ENCODE peak calls at places on chromosomes 16 and 17, in four cellular contexts. U is IMR-90, R is mesendoderm, S is H1. O is an unnamed sample.

GRCh38 chr16:86931410-86931941 is 353.1 kb downstream of the FOXL1 start:
- DNase-seq in U (peak), R (peak), S (no peak), O (no peak)

GRCh38 chr17:75349589-75349988 is 55.9 kb downstream of the GRB2 start:
- DNase-seq in U (no peak), R (no peak), S (no peak), O (no peak)

GRCh38 chr17:2237521-2237921 is 66.1 kb downstream of the SMG6 start:
- DNase-seq in U (no peak), R (no peak), S (no peak), O (no peak)

GRCh38 chr17:76270127-76270592 is 5.0 kb downstream of the UBALD2 start:
- DNase-seq in U (no peak), R (no peak), S (no peak), O (no peak)

GRCh38 chr17:76189741-76190140 is 48.7 kb upstream of the FOXJ1 start:
- DNase-seq in U (no peak), R (peak), S (no peak), O (peak)

GRCh38 chr17:58337600-58338453 is 9.2 kb upstream of the TSPOAP1 start:
- DNase-seq in U (peak), R (peak), S (peak), O (peak)

GRCh38 chr17:44971776-44972483 is 3.8 kb upstream of the C1QL1 start:
- DNase-seq in U (peak), R (peak), S (peak), O (peak)

GRCh38 chr17:78127240-78127887 is 1.2 kb downstream of the TMC6 start:
- DNase-seq in U (no peak), R (peak), S (no peak), O (peak)

GRCh38 chr17:5282639-5283217 is 644 bp downstream of the RABEP1 start:
- DNase-seq in U (no peak), R (peak), S (no peak), O (no peak)

GRCh38 chr17:75959839-75960511 is 19.0 kb downstream of the ACOX1 start:
- DNase-seq in U (no peak), R (no peak), S (no peak), O (no peak)

GRCh38 chr17:67779098-67779672 is 46.1 kb upstream of the BPTF start:
- DNase-seq in U (peak), R (peak), S (peak), O (peak)

GRCh38 chr16:75272097-75272548 is 20.7 kb upstream of the BCAR1 start:
- DNase-seq in U (no peak), R (peak), S (no peak), O (no peak)

GRCh38 chr16:71894229-71894920 is 956 bp upstream of the IST1 start:
- DNase-seq in U (peak), R (peak), S (peak), O (peak)

GRCh38 chr16:78170360-78170928 is 71.0 kb downstream of the WWOX start:
- DNase-seq in U (no peak), R (no peak), S (no peak), O (no peak)

GRCh38 chr16:49472598-49472997 is 99.0 kb downstream of the C16orf78 start:
- DNase-seq in U (no peak), R (no peak), S (peak), O (peak)

GRCh38 chr16:2457946-2458345 is 2.0 kb upstream of the TEDC2 start:
- DNase-seq in U (no peak), R (no peak), S (no peak), O (no peak)

GRCh38 chr16:7946142-7946541 is 613.5 kb downstream of the RBFOX1 start:
- DNase-seq in U (no peak), R (no peak), S (no peak), O (peak)

GRCh38 chr16:75322706-75323105 is 71.3 kb upstream of the BCAR1 start:
- DNase-seq in U (peak), R (no peak), S (no peak), O (no peak)

GRCh38 chr16:51113254-51114125 is 37.6 kb downstream of the SALL1 start:
- DNase-seq in U (no peak), R (no peak), S (no peak), O (peak)

GRCh38 chr16:50462793-50463507 is 85.2 kb upstream of the NKD1 start:
- DNase-seq in U (no peak), R (peak), S (peak), O (no peak)

GRCh38 chr17:522912-523311 is 170.3 kb upstream of the RPH3AL start:
- DNase-seq in U (no peak), R (peak), S (peak), O (peak)

GRCh38 chr16:67163903-67164558 is 514 bp upstream of the HSF4 start:
- DNase-seq in U (no peak), R (no peak), S (peak), O (no peak)

GRCh38 chr16:9567674-9568073 is 476.2 kb downstream of the HAPSTR1 start:
- DNase-seq in U (no peak), R (no peak), S (no peak), O (no peak)

GRCh38 chr16:79329967-79330366 is 270.6 kb downstream of the MAF start:
- DNase-seq in U (no peak), R (no peak), S (no peak), O (no peak)

GRCh38 chr17:34354637-34355036 is 1.6 kb upstream of the CCL13 start:
- DNase-seq in U (peak), R (no peak), S (no peak), O (no peak)

GRCh38 chr16:69927056-69927757 is 23.9 kb upstream of the CLEC18A start:
- DNase-seq in U (peak), R (no peak), S (no peak), O (no peak)

GRCh38 chr17:79819534-79820276 is 19.5 kb downstream of the CBX4 start:
- DNase-seq in U (no peak), R (no peak), S (no peak), O (no peak)

GRCh38 chr17:38868095-38868967 is 1.5 kb upstream of the LASP1 start:
- DNase-seq in U (peak), R (peak), S (no peak), O (no peak)

GRCh38 chr17:19753661-19754463 is 5.8 kb upstream of the ALDH3A1 start:
- DNase-seq in U (no peak), R (no peak), S (no peak), O (no peak)

GRCh38 chr16:11672206-11673090 is 4.2 kb downstream of the SNN start:
- DNase-seq in U (no peak), R (no peak), S (no peak), O (no peak)

GRCh38 chr17:76155988-76156661 is 15.1 kb upstream of the FOXJ1 start:
- DNase-seq in U (no peak), R (no peak), S (no peak), O (peak)

GRCh38 chr17:78805301-78805700 is 23.2 kb upstream of the CYTH1 start:
- DNase-seq in U (no peak), R (no peak), S (no peak), O (no peak)

GRCh38 chr17:29572691-29573557 is 4.4 kb downstream of the TP53I13 start:
- DNase-seq in U (peak), R (no peak), S (peak), O (peak)

GRCh38 chr16:49543315-49543946 is 169.8 kb downstream of the C16orf78 start:
- DNase-seq in U (no peak), R (no peak), S (no peak), O (no peak)

GRCh38 chr16:4404247-4404966 is 12.0 kb downstream of the CORO7 start:
- DNase-seq in U (no peak), R (peak), S (peak), O (peak)

DNA sequence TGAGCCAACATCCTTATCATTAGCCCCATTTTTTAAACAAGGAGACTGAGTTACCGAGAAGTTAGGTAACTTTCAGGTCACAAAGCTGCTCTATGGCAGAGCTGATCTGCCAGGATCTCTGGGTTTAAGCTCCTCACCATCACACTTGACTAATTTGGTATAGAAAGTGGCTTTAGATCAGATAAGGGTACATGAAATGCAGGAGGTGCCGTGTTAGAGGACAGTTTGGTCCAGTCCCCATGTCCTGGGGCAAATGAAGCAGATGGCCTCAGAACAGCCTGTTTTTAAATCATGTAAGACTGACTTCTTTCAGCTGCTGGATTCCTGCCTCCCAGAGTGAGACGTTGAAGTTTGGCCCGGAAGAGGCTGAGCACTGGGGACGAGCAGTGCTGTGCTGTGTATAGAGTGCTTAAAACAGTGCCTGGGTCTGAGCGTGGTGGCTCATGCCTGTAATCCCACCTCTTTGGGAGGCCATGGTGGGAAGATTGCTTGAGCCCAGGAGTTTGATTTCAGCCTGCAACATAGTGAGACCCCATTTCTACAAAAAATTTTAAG is 187.0 kb upstream of the CACNG3 start:
- DNase-seq in U (no peak), R (no peak), S (peak), O (peak)
- H3K27ac ChIP-seq in U (no peak), R (no peak), S (no peak), O (no peak)

GRCh38 chr16:14676633-14677032 is 17.5 kb downstream of the PLA2G10 start:
- DNase-seq in U (no peak), R (no peak), S (no peak), O (no peak)

GRCh38 chr16:14677627-14678026 is 16.5 kb downstream of the PLA2G10 start:
- DNase-seq in U (no peak), R (no peak), S (no peak), O (no peak)

GRCh38 chr16:14681115-14681514 is 13.0 kb downstream of the PLA2G10 start:
- DNase-seq in U (no peak), R (no peak), S (no peak), O (no peak)

GRCh38 chr16:14678748-14679497 is 15.2 kb downstream of the PLA2G10 start:
- DNase-seq in U (no peak), R (no peak), S (no peak), O (no peak)

DNA sequence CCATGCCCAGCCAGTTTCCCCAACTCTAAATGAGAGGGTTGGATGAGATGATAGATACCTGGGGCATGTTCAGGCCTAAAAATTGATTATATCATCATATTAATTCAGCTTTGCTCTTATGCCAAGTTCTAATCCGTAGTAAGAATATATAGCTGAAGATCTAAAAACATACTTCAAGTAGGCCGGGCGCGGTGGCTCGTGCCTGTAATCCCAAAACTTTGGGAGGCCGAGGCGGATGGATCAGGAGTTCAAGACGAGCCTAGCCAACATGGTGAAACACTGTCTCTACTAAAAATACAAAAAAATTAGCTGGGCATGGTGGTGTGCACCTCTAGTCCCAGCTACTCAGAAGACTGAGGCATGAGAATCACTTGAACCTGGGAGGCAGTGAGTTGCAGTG is 12.0 kb downstream of the PLA2G10 start:
- DNase-seq in U (no peak), R (no peak), S (no peak), O (no peak)
- H3K56ac ChIP-seq in U (no peak), R (no peak), S (no peak), O (no peak)

GRCh38 chr17:81263371-81264181 is 24.5 kb downstream of the NDUFAF8 start:
- DNase-seq in U (no peak), R (no peak), S (no peak), O (no peak)
- H2BK5ac ChIP-seq in U (no peak), R (no peak), S (no peak), O (no peak)

GRCh38 chr17:81016575-81016974 is 18.4 kb upstream of the BAIAP2 start:
- DNase-seq in U (no peak), R (no peak), S (no peak), O (no peak)
- H3K27ac ChIP-seq in U (no peak), R (no peak), S (no peak), O (no peak)

O was measured in H9.